ENCODE peak calls at places on chromosomes 3 and 15, in seven cellular contexts. L, U, Q, E, R, B and I are unnamed samples.

GRCh38 chr15:42131006-42131405 is 25.4 kb downstream of the PLA2G4F start:
- DNase-seq in L (no peak), R (no peak), B (no peak), Q (no peak), U (no peak), E (no peak), I (no peak)

GRCh38 chr3:56831572-56831971 is 29.8 kb upstream of the ARHGEF3 start:
- DNase-seq in Q (no peak), U (no peak), E (no peak), L (no peak), R (no peak), B (no peak), I (no peak)

GRCh38 chr15:36970522-36970921 is 129.8 kb downstream of the MEIS2 start:
- DNase-seq in L (no peak), R (no peak), B (no peak), U (no peak), E (no peak), Q (no peak), I (no peak)

GRCh38 chr3:3665546-3665945 is 133.7 kb upstream of the LRRN1 start:
- DNase-seq in U (no peak), B (no peak), E (no peak), L (no peak), R (no peak), Q (peak; percentile 18), I (no peak)

GRCh38 chr15:42137461-42138261 is 18.8 kb downstream of the PLA2G4F start:
- DNase-seq in Q (peak; percentile 42), E (peak; percentile 61), U (no peak), L (no peak), B (no peak), R (peak; percentile 54), I (peak; percentile 36)

GRCh38 chr3:173103469-173103868 is 37.6 kb downstream of the SPATA16 start:
- DNase-seq in E (no peak), U (no peak), Q (no peak), R (no peak), L (no peak), B (no peak), I (no peak)

GRCh38 chr15:38896652-38897051 is 332.0 kb upstream of the RASGRP1 start:
- DNase-seq in L (no peak), Q (no peak), E (no peak), R (no peak), U (no peak), B (no peak), I (no peak)

GRCh38 chr3:52268036-52268435 is 10.4 kb downstream of the WDR82 start:
- DNase-seq in B (peak; percentile 65), L (no peak), Q (no peak), E (no peak), U (no peak), R (no peak), I (no peak)

GRCh38 chr3:178750639-178751038 is 214.4 kb downstream of the KCNMB2 start:
- DNase-seq in R (no peak), L (no peak), Q (no peak), E (no peak), U (no peak), B (no peak), I (no peak)

GRCh38 chr15:94793641-94794040 is 562.3 kb downstream of the MCTP2 start:
- DNase-seq in E (no peak), L (no peak), R (no peak), U (no peak), Q (peak; percentile 5), B (no peak), I (no peak)

GRCh38 chr3:58429657-58430056 is 4.0 kb downstream of the PDHB start:
- DNase-seq in Q (no peak), E (no peak), U (no peak), R (no peak), L (no peak), B (no peak), I (no peak)

GRCh38 chr3:108099679-108100428 is 9.0 kb upstream of the CD47 start:
- DNase-seq in E (peak; percentile 97), Q (no peak), L (no peak), R (no peak), U (no peak), B (peak; percentile 41), I (no peak)